ENCODE peak calls at places on chromosomes 7 and 10, in six cellular contexts. One of them, this sample, is unnamed.
A peak's percentile ranks its signal among the peaks of the same experiment; 100 is the strongest.

GRCh38 chr10:82558208-82558607 is 683.2 kb downstream of the NRG3 start:
- DNase-seq in Calu3: no peak
- DNase-seq in kidney epithelial cell: no peak
- DNase-seq in glutamatergic neuron: no peak
- DNase-seq in endodermal cell: no peak
- DNase-seq in GM12878: no peak
- DNase-seq in this sample: no peak

GRCh38 chr7:83947260-83947659 is 247.3 kb downstream of the SEMA3A start:
- DNase-seq in Calu3: peak; percentile 4
- DNase-seq in kidney epithelial cell: no peak
- DNase-seq in endodermal cell: peak; percentile 80
- DNase-seq in GM12878: no peak
- DNase-seq in glutamatergic neuron: peak; percentile 28
- DNase-seq in this sample: no peak

GRCh38 chr10:114044251-114045070 is 795 bp downstream of the ADRB1 start:
- DNase-seq in kidney epithelial cell: no peak
- DNase-seq in glutamatergic neuron: peak; percentile 23
- DNase-seq in endodermal cell: peak; percentile 74
- DNase-seq in GM12878: no peak
- DNase-seq in Calu3: no peak
- DNase-seq in this sample: no peak

GRCh38 chr10:108877130-108877529 is 1046.2 kb downstream of the XPNPEP1 start:
- DNase-seq in GM12878: no peak
- DNase-seq in kidney epithelial cell: no peak
- DNase-seq in Calu3: no peak
- DNase-seq in endodermal cell: no peak
- DNase-seq in glutamatergic neuron: no peak
- DNase-seq in this sample: no peak

GRCh38 chr10:21764790-21765189 is 230.8 kb downstream of the MLLT10 start:
- DNase-seq in glutamatergic neuron: no peak
- DNase-seq in kidney epithelial cell: no peak
- DNase-seq in GM12878: no peak
- DNase-seq in endodermal cell: no peak
- DNase-seq in Calu3: no peak
- DNase-seq in this sample: no peak

GRCh38 chr10:75959912-75960311 is 528.5 kb downstream of the LRMDA start:
- DNase-seq in endodermal cell: no peak
- DNase-seq in glutamatergic neuron: no peak
- DNase-seq in Calu3: no peak
- DNase-seq in GM12878: no peak
- DNase-seq in kidney epithelial cell: no peak
- DNase-seq in this sample: no peak

GRCh38 chr10:7314068-7314646 is 96.7 kb downstream of the SFMBT2 start:
- DNase-seq in endodermal cell: no peak
- DNase-seq in glutamatergic neuron: no peak
- DNase-seq in Calu3: no peak
- DNase-seq in GM12878: no peak
- DNase-seq in kidney epithelial cell: no peak
- DNase-seq in this sample: no peak

GRCh38 chr10:119479048-119479394 is 63.5 kb downstream of the RGS10 start:
- DNase-seq in GM12878: no peak
- DNase-seq in endodermal cell: no peak
- DNase-seq in Calu3: no peak
- DNase-seq in glutamatergic neuron: no peak
- DNase-seq in kidney epithelial cell: no peak
- DNase-seq in this sample: no peak

GRCh38 chr10:77305650-77306632 is 331.7 kb downstream of the KCNMA1 start:
- DNase-seq in GM12878: no peak
- DNase-seq in endodermal cell: no peak
- DNase-seq in Calu3: no peak
- DNase-seq in glutamatergic neuron: no peak
- DNase-seq in kidney epithelial cell: no peak
- DNase-seq in this sample: no peak

DNA sequence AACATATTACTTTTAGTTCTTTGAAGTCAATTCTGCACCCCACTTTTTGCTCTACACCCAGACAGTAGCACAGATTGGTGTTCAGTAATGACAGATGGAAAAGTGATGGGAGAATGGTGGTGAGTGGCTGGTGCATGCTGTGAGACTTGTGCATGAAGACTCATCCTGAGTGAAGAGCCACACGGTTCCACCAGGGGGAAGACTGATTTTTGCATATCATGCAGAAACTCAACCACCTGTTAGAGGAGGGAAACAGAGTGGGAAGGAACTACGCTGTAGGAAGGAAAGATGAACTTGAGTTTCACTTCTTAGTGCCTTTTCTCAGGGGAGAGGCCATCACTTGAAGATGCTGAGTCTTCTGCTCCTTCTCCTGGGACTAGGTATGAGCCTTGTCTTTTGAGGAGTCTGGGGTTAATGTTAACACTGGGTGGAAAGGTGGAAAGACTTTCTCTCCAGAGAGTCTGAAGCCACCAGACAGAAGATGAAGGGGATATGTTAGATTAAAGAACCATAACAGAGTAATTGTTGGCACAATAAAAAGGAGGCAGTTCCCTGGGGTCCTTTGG is 9.3 kb upstream of the PRSS1 start:
- DNase-seq in GM12878: no peak
- DNase-seq in endodermal cell: no peak
- DNase-seq in Calu3: no peak
- DNase-seq in glutamatergic neuron: no peak
- DNase-seq in kidney epithelial cell: no peak
- DNase-seq in this sample: no peak
- TF ChIP-seq CTCF in GM12878: peak; percentile 40
- TF ChIP-seq CTCF in endodermal cell: peak; percentile 61
- TF ChIP-seq CTCF in Calu3: no peak
- TF ChIP-seq CTCF in glutamatergic neuron: no peak
- TF ChIP-seq CTCF in kidney epithelial cell: no peak
- TF ChIP-seq CTCF in this sample: no peak

GRCh38 chr10:79608505-79609375 is 2.0 kb upstream of the SFTPA1 start:
- DNase-seq in endodermal cell: peak; percentile 86
- DNase-seq in GM12878: no peak
- DNase-seq in Calu3: peak; percentile 77
- DNase-seq in glutamatergic neuron: peak; percentile 70
- DNase-seq in kidney epithelial cell: no peak
- DNase-seq in this sample: peak; percentile 39
- TF ChIP-seq CTCF in endodermal cell: peak; percentile 95
- TF ChIP-seq CTCF in GM12878: peak; percentile 71
- TF ChIP-seq CTCF in Calu3: peak; percentile 86
- TF ChIP-seq CTCF in glutamatergic neuron: peak; percentile 76
- TF ChIP-seq CTCF in kidney epithelial cell: peak; percentile 60
- TF ChIP-seq CTCF in this sample: peak; percentile 66

DNA sequence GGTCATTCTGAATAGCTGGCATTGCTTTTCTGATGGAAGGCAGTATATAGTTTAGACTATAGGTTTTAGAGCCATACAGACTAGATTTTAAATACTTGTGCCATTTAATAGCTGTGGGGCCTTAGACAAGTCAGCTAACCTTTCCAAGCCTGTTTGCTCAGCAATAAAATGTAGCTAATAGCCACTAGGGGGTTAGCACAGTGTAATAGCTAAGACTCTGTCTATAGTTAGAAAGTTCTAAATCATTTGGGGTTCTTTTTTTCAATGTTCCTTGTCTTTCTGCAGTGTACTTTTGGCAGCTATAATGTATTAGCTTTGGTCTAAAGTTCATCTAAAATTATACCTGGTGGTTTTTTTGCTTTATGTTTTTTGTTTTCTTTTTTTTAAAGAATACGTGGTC is 7.5 kb upstream of the KIFBP start:
- DNase-seq in glutamatergic neuron: no peak
- DNase-seq in endodermal cell: no peak
- DNase-seq in Calu3: no peak
- DNase-seq in kidney epithelial cell: no peak
- DNase-seq in GM12878: no peak
- DNase-seq in this sample: no peak
- TF ChIP-seq CTCF in glutamatergic neuron: no peak
- TF ChIP-seq CTCF in endodermal cell: peak; percentile 64
- TF ChIP-seq CTCF in Calu3: no peak
- TF ChIP-seq CTCF in kidney epithelial cell: peak; percentile 24
- TF ChIP-seq CTCF in GM12878: peak; percentile 11
- TF ChIP-seq CTCF in this sample: peak; percentile 55

GRCh38 chr10:116431598-116431997 is 4.0 kb downstream of the PNLIPRP3 start:
- DNase-seq in kidney epithelial cell: no peak
- DNase-seq in endodermal cell: no peak
- DNase-seq in Calu3: no peak
- DNase-seq in glutamatergic neuron: no peak
- DNase-seq in GM12878: no peak
- DNase-seq in this sample: no peak
- TF ChIP-seq CTCF in kidney epithelial cell: no peak
- TF ChIP-seq CTCF in endodermal cell: no peak
- TF ChIP-seq CTCF in Calu3: no peak
- TF ChIP-seq CTCF in glutamatergic neuron: no peak
- TF ChIP-seq CTCF in GM12878: no peak
- TF ChIP-seq CTCF in this sample: no peak

GRCh38 chr10:17227367-17228080 is 517 bp upstream of the VIM start:
- DNase-seq in Calu3: no peak
- DNase-seq in endodermal cell: no peak
- DNase-seq in GM12878: peak; percentile 63
- DNase-seq in kidney epithelial cell: no peak
- DNase-seq in glutamatergic neuron: no peak
- DNase-seq in this sample: no peak
- TF ChIP-seq CTCF in Calu3: peak; percentile 36
- TF ChIP-seq CTCF in endodermal cell: peak; percentile 77
- TF ChIP-seq CTCF in GM12878: peak; percentile 11
- TF ChIP-seq CTCF in kidney epithelial cell: peak; percentile 11
- TF ChIP-seq CTCF in glutamatergic neuron: peak; percentile 82
- TF ChIP-seq CTCF in this sample: peak; percentile 69

This sample was measured in neural crest cell.